ENCODE peak calls at places on chromosomes 13 and 19, in five cellular contexts. V, H, J, E and N are unnamed samples.

GRCh38 chr13:72062566-72062965 is 195.6 kb upstream of the DACH1 start:
- DNase-seq in V (peak), H (peak), J (no peak), E (peak), N (no peak)

GRCh38 chr13:44013666-44014291 is 134.1 kb downstream of the LACC1 start:
- DNase-seq in V (no peak), H (no peak), J (no peak), E (no peak), N (no peak)

GRCh38 chr19:46635920-46636761 is at the start of gene GNG8:
- DNase-seq in V (no peak), H (no peak), J (no peak), E (no peak), N (no peak)

GRCh38 chr13:112748947-112749346 is 59.1 kb downstream of the ATP11A start:
- DNase-seq in V (no peak), H (peak), J (no peak), E (no peak), N (no peak)

GRCh38 chr19:34165295-34165738 is 7.0 kb upstream of the LSM14A start:
- DNase-seq in V (no peak), H (no peak), J (no peak), E (no peak), N (no peak)

GRCh38 chr19:33302974-33303790 is 848 bp upstream of the CEBPA start:
- DNase-seq in V (peak), H (peak), J (peak), E (peak), N (no peak)

GRCh38 chr19:33156354-33156753 is 24.4 kb downstream of the WDR88 start:
- DNase-seq in V (no peak), H (no peak), J (no peak), E (no peak), N (no peak)

GRCh38 chr19:10817291-10818038 is 18.5 kb downstream of the TMED1 start:
- DNase-seq in V (no peak), H (peak), J (no peak), E (peak), N (no peak)

GRCh38 chr13:33006646-33007045 is 9.6 kb upstream of the KL start:
- DNase-seq in V (no peak), H (no peak), J (no peak), E (no peak), N (no peak)

GRCh38 chr19:45352914-45353796 is 12.6 kb downstream of the KLC3 start:
- DNase-seq in V (no peak), H (no peak), J (no peak), E (no peak), N (no peak)

GRCh38 chr19:5706876-5707573 is 12.9 kb downstream of the LONP1 start:
- DNase-seq in V (no peak), H (no peak), J (no peak), E (peak), N (no peak)

GRCh38 chr19:35801828-35802227 is 10.8 kb downstream of the PRODH2 start:
- DNase-seq in V (no peak), H (no peak), J (no peak), E (no peak), N (no peak)

GRCh38 chr13:23558675-23559536 is 11.3 kb upstream of the TNFRSF19 start:
- DNase-seq in V (no peak), H (peak), J (peak), E (no peak), N (no peak)
- H3K27ac ChIP-seq in V (no peak), H (peak), J (peak), E (no peak), N (peak)

GRCh38 chr13:41005709-41006108 is 13.4 kb downstream of the ELF1 start:
- DNase-seq in V (no peak), H (no peak), J (no peak), E (no peak), N (no peak)

GRCh38 chr13:41006951-41007350 is 12.2 kb downstream of the ELF1 start:
- DNase-seq in V (no peak), H (no peak), J (no peak), E (no peak), N (no peak)

GRCh38 chr13:41006296-41006695 is 12.8 kb downstream of the ELF1 start:
- DNase-seq in V (no peak), H (no peak), J (no peak), E (no peak), N (no peak)

GRCh38 chr13:41007359-41008118 is 11.6 kb downstream of the ELF1 start:
- DNase-seq in V (no peak), H (no peak), J (no peak), E (no peak), N (no peak)

GRCh38 chr13:41008349-41008980 is 10.7 kb downstream of the ELF1 start:
- DNase-seq in V (no peak), H (no peak), J (no peak), E (no peak), N (no peak)
- H3K27ac ChIP-seq in V (no peak), H (no peak), J (peak), E (no peak), N (no peak)

DNA sequence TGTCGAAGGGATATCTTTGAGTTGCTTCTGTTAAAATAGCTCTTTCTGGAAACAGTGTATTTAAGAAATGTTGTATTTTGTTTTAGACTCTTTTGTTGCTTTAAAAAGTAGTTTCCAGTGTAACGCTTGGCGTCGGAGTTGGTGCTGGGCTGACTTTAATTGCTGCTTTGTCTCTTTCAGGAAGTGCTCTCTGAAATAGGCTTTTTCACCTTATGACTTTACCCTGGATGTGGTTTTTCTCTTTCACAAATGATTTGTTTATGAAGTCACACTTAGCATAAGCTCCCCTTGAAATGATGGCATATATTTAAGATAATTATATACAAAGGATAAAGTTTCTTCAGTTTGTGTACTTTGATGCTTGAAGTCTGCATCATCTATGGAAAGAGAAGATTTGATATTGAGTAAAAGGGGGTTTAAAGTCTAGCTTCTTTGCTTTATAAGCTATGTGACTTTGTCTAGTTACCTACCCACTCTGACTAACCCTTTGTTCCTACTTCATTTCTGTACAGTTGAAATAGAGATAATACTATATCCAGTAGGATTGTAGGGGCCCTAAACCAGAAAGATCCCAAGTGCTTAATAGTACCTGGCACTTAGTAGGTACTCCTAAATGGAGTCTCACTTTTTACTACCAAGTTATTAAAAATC is at the start of gene GPR18:
- DNase-seq in V (no peak), H (no peak), J (no peak), E (no peak), N (no peak)
- H3K27ac ChIP-seq in V (no peak), H (peak), J (no peak), E (no peak), N (no peak)

DNA sequence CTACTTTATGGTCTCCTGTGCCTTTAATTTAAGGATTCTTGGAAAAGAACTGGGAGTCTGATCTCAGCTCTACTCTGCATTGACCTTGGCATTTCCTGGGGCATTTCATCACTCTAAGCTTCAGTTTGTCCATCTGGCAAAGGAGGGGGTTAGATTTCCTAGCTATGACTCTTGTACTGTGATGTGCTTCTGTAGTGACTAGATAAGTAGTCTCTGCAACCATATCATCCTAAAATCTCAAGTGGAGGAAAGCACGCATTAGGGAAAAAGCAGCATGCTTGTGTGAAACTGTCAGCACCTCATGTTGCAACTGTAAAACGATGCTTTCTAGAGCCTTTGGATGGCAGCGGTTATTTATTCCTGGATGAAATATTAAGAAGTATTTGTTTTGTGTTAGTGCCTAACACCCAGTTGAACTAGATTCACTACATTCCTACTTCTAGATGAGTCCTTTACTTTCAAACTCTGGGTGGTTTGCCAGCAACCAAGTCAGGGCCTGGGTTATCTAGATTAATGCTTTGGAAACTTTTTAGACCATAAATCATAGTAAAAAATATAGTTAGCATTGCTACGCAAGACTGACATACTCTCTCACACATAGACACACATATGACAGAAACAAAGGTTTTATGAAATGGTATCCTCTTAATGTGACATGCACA is 6.8 kb downstream of the WDFY2 start:
- DNase-seq in V (no peak), H (no peak), J (peak), E (no peak), N (no peak)
- H3K27ac ChIP-seq in V (no peak), H (peak), J (peak), E (peak), N (no peak)

DNA sequence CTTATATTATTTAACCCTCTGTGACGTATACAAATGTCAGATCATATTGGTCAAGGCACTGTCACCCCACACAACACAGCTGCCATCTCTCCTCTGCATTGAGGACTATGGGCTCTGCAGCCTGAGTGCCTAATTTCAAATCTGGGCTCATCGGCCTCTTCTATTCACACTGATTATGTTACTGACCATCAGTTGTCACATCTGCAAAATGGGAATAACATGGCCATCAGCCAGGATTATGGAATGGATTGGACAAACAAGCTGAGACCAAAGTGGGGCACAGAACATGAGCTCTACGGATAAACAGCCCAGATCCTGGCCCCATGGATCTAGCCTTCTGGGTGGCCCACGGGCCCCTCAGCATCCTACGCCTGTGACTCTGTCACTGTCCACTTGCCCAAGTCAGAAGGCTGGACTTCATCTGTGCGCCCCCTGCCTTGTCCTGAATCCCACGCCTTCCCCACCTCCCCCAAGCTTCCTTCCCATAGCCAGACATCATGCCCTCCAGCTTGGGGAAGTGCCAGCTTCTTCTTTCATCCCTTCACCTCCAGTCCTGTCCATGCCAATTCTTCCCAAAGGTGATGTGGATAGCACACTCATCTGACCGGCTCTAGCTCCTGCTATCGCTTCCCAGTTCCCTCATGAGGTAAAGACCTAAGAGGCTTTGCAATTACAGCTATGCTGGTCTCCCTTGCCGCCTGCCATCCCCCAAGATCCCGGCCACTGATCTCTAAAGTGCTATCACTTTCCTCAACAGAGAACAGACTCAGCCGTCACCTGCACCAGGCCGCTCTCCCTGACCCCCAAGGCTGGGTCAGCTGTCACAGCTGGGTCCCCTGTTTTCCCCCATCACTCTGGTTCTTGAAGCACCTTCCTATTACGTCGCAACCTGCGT is 872 bp downstream of the FARSA start:
- DNase-seq in V (no peak), H (no peak), J (no peak), E (no peak), N (no peak)
- H3K27ac ChIP-seq in V (no peak), H (peak), J (peak), E (no peak), N (no peak)

DNA sequence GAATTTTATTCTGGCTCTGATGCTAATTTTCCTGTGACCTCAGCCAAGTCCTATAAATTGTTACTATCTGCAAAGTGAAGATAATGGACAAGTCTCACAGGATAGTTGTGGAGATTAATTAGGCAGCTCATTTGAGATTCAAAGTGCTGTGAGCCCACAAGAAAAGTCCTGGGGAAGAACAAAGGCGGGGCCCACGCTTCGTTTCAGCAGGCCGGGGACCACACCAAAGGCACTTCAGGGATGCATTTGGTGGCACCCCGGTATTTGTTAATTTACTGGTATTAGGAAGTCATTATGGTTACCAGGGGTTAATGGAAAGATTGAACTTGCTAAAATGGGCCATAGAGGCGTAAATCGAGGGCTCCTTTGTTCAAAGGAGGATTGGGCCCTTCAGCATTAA is 511.0 kb downstream of the IRS2 start:
- DNase-seq in V (no peak), H (no peak), J (no peak), E (no peak), N (no peak)
- H3K27ac ChIP-seq in V (no peak), H (no peak), J (peak), E (no peak), N (no peak)

GRCh38 chr19:17327068-17327653 is 7.5 kb downstream of the ANO8 start:
- DNase-seq in V (no peak), H (no peak), J (no peak), E (no peak), N (no peak)
- H3K27ac ChIP-seq in V (no peak), H (no peak), J (no peak), E (no peak), N (peak)

GRCh38 chr19:54420383-54421168 is 5.3 kb downstream of the TTYH1 start:
- DNase-seq in V (peak), H (peak), J (no peak), E (no peak), N (peak)
- H3K27ac ChIP-seq in V (no peak), H (peak), J (peak), E (no peak), N (peak)

GRCh38 chr13:111283457-111283856 is 37.0 kb upstream of the TEX29 start:
- DNase-seq in V (no peak), H (no peak), J (no peak), E (no peak), N (no peak)
- H3K27ac ChIP-seq in V (no peak), H (peak), J (no peak), E (peak), N (no peak)

GRCh38 chr13:105342421-105342820 is 1193.0 kb downstream of the EFNB2 start:
- DNase-seq in V (no peak), H (no peak), J (no peak), E (no peak), N (no peak)
- H3K27ac ChIP-seq in V (no peak), H (no peak), J (no peak), E (no peak), N (no peak)